ENCODE peak calls at places on chromosomes 12 and 14, in six cellular contexts. R is adrenal gland, Q is upper lobe of left lung, O is GM12864, H is Caco-2, I is psoas muscle. L is an unnamed sample.

GRCh38 chr12:106646472-106646871 is 63.7 kb downstream of the RFX4 start:
- DNase-seq in H (no peak), R (no peak), O (no peak), I (no peak), Q (no peak), L (no peak)

GRCh38 chr12:127260959-127261358 is 1006.0 kb upstream of the TMEM132C start:
- DNase-seq in I (no peak), R (no peak), Q (no peak), H (no peak), O (no peak), L (no peak)

GRCh38 chr12:3671330-3672112 is 81.4 kb downstream of the CRACR2A start:
- DNase-seq in I (no peak), R (no peak), Q (no peak), O (no peak), H (no peak), L (no peak)

GRCh38 chr14:29215853-29216252 is 449.3 kb downstream of the FOXG1 start:
- DNase-seq in R (no peak), I (no peak), Q (no peak), H (no peak), O (no peak), L (peak; percentile 4)

GRCh38 chr12:2083561-2083960 is 30.8 kb downstream of the CACNA1C start:
- DNase-seq in H (no peak), Q (no peak), I (no peak), O (no peak), R (no peak), L (no peak)

GRCh38 chr12:46774011-46774633 is 51.7 kb downstream of the SLC38A4 start:
- DNase-seq in H (no peak), I (no peak), Q (no peak), O (no peak), R (no peak), L (no peak)

GRCh38 chr12:29158364-29158763 is 9.3 kb downstream of the FAR2 start:
- DNase-seq in I (no peak), H (no peak), O (no peak), Q (no peak), R (no peak), L (no peak)

GRCh38 chr14:33317675-33318074 is 379.0 kb downstream of the NPAS3 start:
- DNase-seq in I (no peak), O (no peak), H (no peak), R (no peak), Q (no peak), L (no peak)

DNA sequence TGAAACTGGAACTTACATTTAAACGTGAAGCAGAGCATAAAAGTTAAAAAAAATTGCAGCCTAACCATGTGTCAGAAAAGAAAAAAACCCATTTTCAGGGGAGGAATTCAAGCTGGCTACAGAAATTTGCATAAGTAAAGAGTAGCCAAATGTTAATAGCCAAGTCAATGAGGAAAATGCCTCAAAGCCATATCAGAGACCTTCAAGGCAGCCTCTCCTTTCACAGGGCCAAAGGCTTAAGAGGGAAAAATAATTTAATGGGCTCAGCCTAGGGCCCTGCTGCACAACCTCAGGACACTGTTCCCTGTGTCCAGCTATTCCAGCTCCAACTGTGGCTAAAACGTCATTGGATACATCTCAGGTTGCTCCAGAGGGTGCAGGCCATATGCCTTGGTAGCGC is 749.5 kb downstream of the FLRT2 start:
- DNase-seq in R (no peak), I (no peak), Q (no peak), H (no peak), O (no peak), L (no peak)
- TF ChIP-seq CTCF in R (no peak), I (no peak), Q (no peak), H (no peak), O (no peak), L (no peak)

DNA sequence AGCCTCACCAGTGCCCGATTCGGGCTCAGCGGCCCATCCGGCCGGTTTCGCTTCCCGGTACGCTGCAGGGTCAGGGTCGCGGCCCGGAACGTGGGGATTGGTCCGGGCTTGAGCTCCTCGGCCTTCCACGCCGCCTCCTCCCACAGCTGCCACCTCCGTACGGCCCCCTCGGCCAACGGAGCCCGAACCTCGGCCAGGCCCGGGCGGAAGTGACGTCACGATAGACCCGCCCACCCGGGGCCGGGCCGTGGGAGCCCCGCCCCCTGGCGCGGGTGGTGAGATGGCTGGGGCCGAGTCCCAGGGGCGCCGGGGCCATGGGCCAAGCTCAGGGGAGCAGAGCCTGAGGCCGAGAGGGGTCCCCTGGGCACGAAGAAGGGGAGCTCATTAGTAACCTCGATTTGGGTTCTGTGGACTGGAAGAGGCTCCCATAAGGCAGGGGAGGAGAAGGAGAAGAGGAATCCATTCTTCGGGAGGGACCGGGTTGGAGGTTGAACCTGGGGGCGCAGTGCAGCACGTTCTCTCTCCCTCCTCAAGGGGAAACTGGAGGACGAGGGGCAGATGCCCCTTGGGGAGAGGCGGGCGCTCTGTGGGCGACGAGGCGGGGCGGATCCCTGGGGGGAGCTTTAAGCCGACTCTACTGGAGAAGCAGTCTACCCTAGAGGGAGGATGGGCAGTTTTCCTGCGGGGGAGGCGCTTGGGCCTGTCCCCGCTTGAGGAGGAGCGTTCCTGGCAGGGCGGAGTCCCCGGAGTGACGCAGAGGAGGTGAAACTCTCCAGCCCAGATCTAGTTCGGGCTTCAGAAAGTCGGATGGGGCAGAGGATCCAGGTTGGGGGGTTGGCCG is at the start of gene MLF2:
- DNase-seq in Q (peak; percentile 98), R (peak; percentile 99), O (peak; percentile 95), H (peak; percentile 99), I (peak; percentile 98), L (peak; percentile 99)
- TF ChIP-seq CTCF in Q (peak; percentile 98), R (no peak), O (no peak), H (peak; percentile 99), I (peak; percentile 91), L (peak; percentile 97)

GRCh38 chr12:81211306-81211705 is 133.4 kb downstream of the ACSS3 start:
- DNase-seq in R (no peak), I (no peak), H (no peak), O (no peak), Q (no peak), L (no peak)

GRCh38 chr12:81221681-81222080 is 143.8 kb downstream of the ACSS3 start:
- DNase-seq in R (no peak), Q (no peak), O (no peak), I (no peak), H (no peak), L (no peak)

GRCh38 chr12:81212996-81213696 is 135.3 kb downstream of the ACSS3 start:
- DNase-seq in I (no peak), Q (no peak), H (no peak), R (no peak), O (no peak), L (no peak)

GRCh38 chr12:81216739-81217138 is 138.9 kb downstream of the ACSS3 start:
- DNase-seq in Q (no peak), R (no peak), H (no peak), I (no peak), O (no peak), L (no peak)
- TF ChIP-seq CTCF in Q (no peak), R (no peak), H (no peak), I (no peak), O (no peak), L (no peak)

GRCh38 chr12:54956818-54957641 is 27.5 kb downstream of the TESPA1 start:
- DNase-seq in Q (no peak), O (no peak), R (no peak), H (no peak), I (no peak), L (no peak)
- TF ChIP-seq CTCF in Q (no peak), O (no peak), R (no peak), H (no peak), I (no peak), L (no peak)

GRCh38 chr14:55324812-55325211 is 53.6 kb downstream of the FBXO34 start:
- DNase-seq in I (no peak), R (no peak), Q (no peak), H (no peak), O (no peak), L (no peak)
- TF ChIP-seq CTCF in I (no peak), R (no peak), Q (no peak), H (no peak), O (no peak), L (no peak)

DNA sequence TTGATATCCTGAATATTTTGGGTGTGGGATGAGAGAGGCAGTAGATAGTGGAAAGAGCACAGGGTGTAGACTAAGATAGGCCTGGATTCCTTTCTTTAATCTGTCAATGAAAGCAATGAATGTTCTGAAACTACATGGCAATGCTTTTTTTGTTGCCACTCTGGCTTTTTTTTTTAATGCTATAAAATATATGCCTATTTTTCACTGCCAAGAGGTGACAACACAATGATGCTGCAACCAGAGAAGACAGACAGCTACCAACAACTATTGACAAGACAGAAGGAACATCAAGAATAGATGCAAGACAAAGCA is 9.4 kb downstream of the ANG start:
- DNase-seq in I (no peak), Q (no peak), R (no peak), H (no peak), O (no peak), L (no peak)
- TF ChIP-seq CTCF in I (no peak), Q (no peak), R (no peak), H (no peak), O (no peak), L (no peak)